ENCODE peak calls at places on chromosomes 1 and 21, in ten cellular contexts. One of them, this sample, is unnamed.

GRCh38 chr1:24191860-24192259 is 4.8 kb upstream of the IFNLR1 start:
- DNase-seq in aorta: no peak
- DNase-seq in sigmoid colon: no peak
- DNase-seq in ascending aorta: no peak
- DNase-seq in endodermal cell: no peak
- DNase-seq in testis: no peak
- DNase-seq in right cardiac atrium: no peak
- DNase-seq in fibroblast of lung: peak; percentile 68
- DNase-seq in CD8-positive, alpha-beta memory T cell: no peak
- DNase-seq in gastrocnemius medialis: no peak
- DNase-seq in this sample: no peak

GRCh38 chr1:222994506-222995229 is 148.4 kb downstream of the TLR5 start:
- DNase-seq in aorta: no peak
- DNase-seq in sigmoid colon: no peak
- DNase-seq in ascending aorta: no peak
- DNase-seq in endodermal cell: no peak
- DNase-seq in testis: no peak
- DNase-seq in right cardiac atrium: no peak
- DNase-seq in fibroblast of lung: peak; percentile 79
- DNase-seq in CD8-positive, alpha-beta memory T cell: no peak
- DNase-seq in gastrocnemius medialis: no peak
- DNase-seq in this sample: no peak

GRCh38 chr1:47229884-47230691 is 1.9 kb downstream of the TAL1 start:
- DNase-seq in aorta: no peak
- DNase-seq in sigmoid colon: no peak
- DNase-seq in ascending aorta: no peak
- DNase-seq in endodermal cell: no peak
- DNase-seq in testis: no peak
- DNase-seq in right cardiac atrium: no peak
- DNase-seq in fibroblast of lung: no peak
- DNase-seq in CD8-positive, alpha-beta memory T cell: no peak
- DNase-seq in gastrocnemius medialis: no peak
- DNase-seq in this sample: no peak

GRCh38 chr1:28296401-28297220 is 32.2 kb upstream of the MED18 start:
- DNase-seq in aorta: no peak
- DNase-seq in sigmoid colon: peak; percentile 75
- DNase-seq in ascending aorta: no peak
- DNase-seq in endodermal cell: peak; percentile 94
- DNase-seq in testis: peak; percentile 68
- DNase-seq in right cardiac atrium: peak; percentile 67
- DNase-seq in fibroblast of lung: peak; percentile 21
- DNase-seq in CD8-positive, alpha-beta memory T cell: no peak
- DNase-seq in gastrocnemius medialis: no peak
- DNase-seq in this sample: no peak

GRCh38 chr1:170807432-170807831 is 127.9 kb upstream of the MROH9 start:
- DNase-seq in aorta: no peak
- DNase-seq in sigmoid colon: no peak
- DNase-seq in ascending aorta: no peak
- DNase-seq in endodermal cell: no peak
- DNase-seq in testis: no peak
- DNase-seq in right cardiac atrium: no peak
- DNase-seq in fibroblast of lung: peak; percentile 87
- DNase-seq in CD8-positive, alpha-beta memory T cell: no peak
- DNase-seq in gastrocnemius medialis: no peak
- DNase-seq in this sample: no peak

GRCh38 chr21:27277122-27277521 is 310.2 kb upstream of the ADAMTS5 start:
- DNase-seq in aorta: no peak
- DNase-seq in sigmoid colon: no peak
- DNase-seq in ascending aorta: no peak
- DNase-seq in endodermal cell: no peak
- DNase-seq in testis: no peak
- DNase-seq in right cardiac atrium: no peak
- DNase-seq in fibroblast of lung: peak; percentile 34
- DNase-seq in CD8-positive, alpha-beta memory T cell: no peak
- DNase-seq in gastrocnemius medialis: no peak
- DNase-seq in this sample: no peak

GRCh38 chr1:18769140-18769539 is 90.3 kb downstream of the TAS1R2 start:
- DNase-seq in aorta: no peak
- DNase-seq in sigmoid colon: no peak
- DNase-seq in ascending aorta: no peak
- DNase-seq in endodermal cell: no peak
- DNase-seq in testis: no peak
- DNase-seq in right cardiac atrium: no peak
- DNase-seq in fibroblast of lung: no peak
- DNase-seq in CD8-positive, alpha-beta memory T cell: no peak
- DNase-seq in gastrocnemius medialis: no peak
- DNase-seq in this sample: no peak

GRCh38 chr1:59290173-59290954 is 6.5 kb upstream of the FGGY start:
- DNase-seq in aorta: no peak
- DNase-seq in sigmoid colon: no peak
- DNase-seq in ascending aorta: no peak
- DNase-seq in endodermal cell: peak; percentile 87
- DNase-seq in testis: no peak
- DNase-seq in right cardiac atrium: peak; percentile 67
- DNase-seq in fibroblast of lung: peak; percentile 48
- DNase-seq in CD8-positive, alpha-beta memory T cell: no peak
- DNase-seq in gastrocnemius medialis: peak; percentile 86
- DNase-seq in this sample: no peak

GRCh38 chr1:160108888-160109662 is 6.5 kb upstream of the ATP1A2 start:
- DNase-seq in aorta: no peak
- DNase-seq in sigmoid colon: no peak
- DNase-seq in ascending aorta: no peak
- DNase-seq in endodermal cell: peak; percentile 79
- DNase-seq in testis: peak; percentile 59
- DNase-seq in right cardiac atrium: no peak
- DNase-seq in fibroblast of lung: peak; percentile 33
- DNase-seq in CD8-positive, alpha-beta memory T cell: peak; percentile 22
- DNase-seq in gastrocnemius medialis: no peak
- DNase-seq in this sample: no peak

GRCh38 chr1:215569987-215570824 is 3.1 kb downstream of the KCTD3 start:
- DNase-seq in aorta: no peak
- DNase-seq in sigmoid colon: no peak
- DNase-seq in ascending aorta: no peak
- DNase-seq in endodermal cell: no peak
- DNase-seq in testis: no peak
- DNase-seq in right cardiac atrium: no peak
- DNase-seq in fibroblast of lung: peak; percentile 44
- DNase-seq in CD8-positive, alpha-beta memory T cell: no peak
- DNase-seq in gastrocnemius medialis: no peak
- DNase-seq in this sample: no peak

GRCh38 chr1:53510215-53510614 is 51.0 kb downstream of the DMRTB1 start:
- DNase-seq in aorta: no peak
- DNase-seq in sigmoid colon: no peak
- DNase-seq in ascending aorta: no peak
- DNase-seq in endodermal cell: no peak
- DNase-seq in testis: no peak
- DNase-seq in right cardiac atrium: peak; percentile 33
- DNase-seq in fibroblast of lung: no peak
- DNase-seq in CD8-positive, alpha-beta memory T cell: no peak
- DNase-seq in gastrocnemius medialis: no peak
- DNase-seq in this sample: no peak

GRCh38 chr1:98523256-98523655 is 138.3 kb upstream of the SNX7 start:
- DNase-seq in aorta: no peak
- DNase-seq in sigmoid colon: no peak
- DNase-seq in ascending aorta: no peak
- DNase-seq in endodermal cell: no peak
- DNase-seq in testis: no peak
- DNase-seq in right cardiac atrium: no peak
- DNase-seq in fibroblast of lung: peak; percentile 79
- DNase-seq in CD8-positive, alpha-beta memory T cell: no peak
- DNase-seq in gastrocnemius medialis: no peak
- DNase-seq in this sample: no peak

GRCh38 chr1:6007318-6008083 is 15.3 kb upstream of the NPHP4 start:
- DNase-seq in aorta: peak; percentile 62
- DNase-seq in sigmoid colon: no peak
- DNase-seq in ascending aorta: no peak
- DNase-seq in endodermal cell: no peak
- DNase-seq in testis: no peak
- DNase-seq in right cardiac atrium: peak; percentile 42
- DNase-seq in fibroblast of lung: peak; percentile 22
- DNase-seq in CD8-positive, alpha-beta memory T cell: no peak
- DNase-seq in gastrocnemius medialis: peak; percentile 6
- DNase-seq in this sample: peak; percentile 39

GRCh38 chr1:108199231-108199657 is 899 bp downstream of the SLC25A24 start:
- DNase-seq in aorta: no peak
- DNase-seq in sigmoid colon: no peak
- DNase-seq in ascending aorta: no peak
- DNase-seq in endodermal cell: peak; percentile 62
- DNase-seq in testis: peak; percentile 22
- DNase-seq in right cardiac atrium: no peak
- DNase-seq in fibroblast of lung: peak; percentile 50
- DNase-seq in CD8-positive, alpha-beta memory T cell: no peak
- DNase-seq in gastrocnemius medialis: no peak
- DNase-seq in this sample: no peak

GRCh38 chr1:93552751-93553455 is 105.0 kb downstream of the FNBP1L start:
- DNase-seq in aorta: no peak
- DNase-seq in sigmoid colon: no peak
- DNase-seq in ascending aorta: no peak
- DNase-seq in endodermal cell: no peak
- DNase-seq in testis: peak; percentile 55
- DNase-seq in right cardiac atrium: peak; percentile 80
- DNase-seq in fibroblast of lung: peak; percentile 86
- DNase-seq in CD8-positive, alpha-beta memory T cell: no peak
- DNase-seq in gastrocnemius medialis: no peak
- DNase-seq in this sample: no peak

GRCh38 chr1:2969870-2970291 is 51.4 kb upstream of the ACTRT2 start:
- DNase-seq in aorta: peak; percentile 58
- DNase-seq in sigmoid colon: peak; percentile 46
- DNase-seq in ascending aorta: no peak
- DNase-seq in endodermal cell: no peak
- DNase-seq in testis: no peak
- DNase-seq in right cardiac atrium: no peak
- DNase-seq in fibroblast of lung: no peak
- DNase-seq in CD8-positive, alpha-beta memory T cell: no peak
- DNase-seq in gastrocnemius medialis: no peak
- DNase-seq in this sample: no peak
- H3K9me3 ChIP-seq in aorta: no peaks in the 10 kb centered on the region
- H3K9me3 ChIP-seq in sigmoid colon: no peaks in the 10 kb centered on the region
- H3K9me3 ChIP-seq in ascending aorta: no peaks in the 10 kb centered on the region
- H3K9me3 ChIP-seq in endodermal cell: peaks cover 13% of the 10 kb centered on the region
- H3K9me3 ChIP-seq in testis: no peaks in the 10 kb centered on the region
- H3K9me3 ChIP-seq in right cardiac atrium: no peaks in the 10 kb centered on the region
- H3K9me3 ChIP-seq in fibroblast of lung: no peaks in the 10 kb centered on the region
- H3K9me3 ChIP-seq in CD8-positive, alpha-beta memory T cell: no peaks in the 10 kb centered on the region
- H3K9me3 ChIP-seq in gastrocnemius medialis: no peaks in the 10 kb centered on the region
- H3K9me3 ChIP-seq in this sample: no peaks in the 10 kb centered on the region

DNA sequence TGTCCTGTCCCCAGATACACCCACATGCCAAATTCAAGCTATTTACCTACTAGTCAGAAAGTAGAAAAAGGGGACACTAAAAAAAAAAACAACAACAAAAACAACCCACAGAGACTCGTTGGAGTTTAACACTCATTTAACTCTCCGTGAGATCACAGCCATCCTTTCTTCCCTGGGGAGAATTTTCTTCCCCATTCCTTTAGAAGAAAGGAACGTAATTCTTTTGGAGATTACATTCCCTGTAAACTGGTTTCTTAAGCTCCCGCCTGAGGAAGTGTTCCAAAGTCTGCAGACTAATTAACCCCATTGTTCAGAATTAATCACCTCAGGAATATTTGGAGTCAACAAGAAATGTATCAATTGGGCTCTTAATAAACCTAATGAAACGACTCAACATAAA is 228.2 kb upstream of the CSF3R start:
- DNase-seq in aorta: no peak
- DNase-seq in sigmoid colon: no peak
- DNase-seq in ascending aorta: no peak
- DNase-seq in endodermal cell: no peak
- DNase-seq in testis: no peak
- DNase-seq in right cardiac atrium: no peak
- DNase-seq in fibroblast of lung: no peak
- DNase-seq in CD8-positive, alpha-beta memory T cell: no peak
- DNase-seq in gastrocnemius medialis: no peak
- DNase-seq in this sample: no peak
- H3K27ac ChIP-seq in aorta: no peak overlapping the region
- H3K27ac ChIP-seq in sigmoid colon: no peak overlapping the region
- H3K27ac ChIP-seq in ascending aorta: no peak overlapping the region
- H3K27ac ChIP-seq in endodermal cell: no peak overlapping the region
- H3K27ac ChIP-seq in testis: no peak overlapping the region
- H3K27ac ChIP-seq in right cardiac atrium: no peak overlapping the region
- H3K27ac ChIP-seq in fibroblast of lung: no peak overlapping the region
- H3K27ac ChIP-seq in CD8-positive, alpha-beta memory T cell: no peak overlapping the region
- H3K27ac ChIP-seq in gastrocnemius medialis: no peak overlapping the region
- H3K27ac ChIP-seq in this sample: no peak overlapping the region

DNA sequence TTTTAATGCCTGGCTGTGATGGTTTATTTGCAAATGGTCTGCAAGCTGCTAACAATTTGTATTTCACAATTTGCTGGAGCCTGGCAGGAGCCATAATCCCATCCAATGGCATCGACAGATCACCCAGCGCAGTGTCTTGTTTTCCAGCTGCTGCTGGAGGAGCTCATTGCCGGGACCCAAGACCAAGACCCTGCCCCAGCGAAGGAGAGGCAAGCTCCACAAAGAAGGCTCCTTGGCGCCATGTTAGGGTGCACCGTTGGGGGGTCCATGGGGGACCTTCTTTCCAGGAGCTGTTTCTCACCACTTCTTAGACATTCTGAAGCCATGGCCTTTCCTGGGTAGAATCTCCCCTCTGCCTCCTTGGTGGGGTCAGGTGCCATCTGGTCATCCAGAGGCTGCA is 31.1 kb downstream of the AJAP1 start:
- DNase-seq in aorta: no peak
- DNase-seq in sigmoid colon: no peak
- DNase-seq in ascending aorta: no peak
- DNase-seq in endodermal cell: no peak
- DNase-seq in testis: no peak
- DNase-seq in right cardiac atrium: no peak
- DNase-seq in fibroblast of lung: no peak
- DNase-seq in CD8-positive, alpha-beta memory T cell: no peak
- DNase-seq in gastrocnemius medialis: no peak
- DNase-seq in this sample: no peak
- H3K9me3 ChIP-seq in aorta: peaks cover 2% of the 10 kb centered on the region
- H3K9me3 ChIP-seq in sigmoid colon: no peaks in the 10 kb centered on the region
- H3K9me3 ChIP-seq in ascending aorta: peaks cover under 1% of the 10 kb centered on the region
- H3K9me3 ChIP-seq in endodermal cell: no peaks in the 10 kb centered on the region
- H3K9me3 ChIP-seq in testis: no peaks in the 10 kb centered on the region
- H3K9me3 ChIP-seq in right cardiac atrium: no peaks in the 10 kb centered on the region
- H3K9me3 ChIP-seq in fibroblast of lung: no peaks in the 10 kb centered on the region
- H3K9me3 ChIP-seq in CD8-positive, alpha-beta memory T cell: no peaks in the 10 kb centered on the region
- H3K9me3 ChIP-seq in gastrocnemius medialis: no peaks in the 10 kb centered on the region
- H3K9me3 ChIP-seq in this sample: no peaks in the 10 kb centered on the region

DNA sequence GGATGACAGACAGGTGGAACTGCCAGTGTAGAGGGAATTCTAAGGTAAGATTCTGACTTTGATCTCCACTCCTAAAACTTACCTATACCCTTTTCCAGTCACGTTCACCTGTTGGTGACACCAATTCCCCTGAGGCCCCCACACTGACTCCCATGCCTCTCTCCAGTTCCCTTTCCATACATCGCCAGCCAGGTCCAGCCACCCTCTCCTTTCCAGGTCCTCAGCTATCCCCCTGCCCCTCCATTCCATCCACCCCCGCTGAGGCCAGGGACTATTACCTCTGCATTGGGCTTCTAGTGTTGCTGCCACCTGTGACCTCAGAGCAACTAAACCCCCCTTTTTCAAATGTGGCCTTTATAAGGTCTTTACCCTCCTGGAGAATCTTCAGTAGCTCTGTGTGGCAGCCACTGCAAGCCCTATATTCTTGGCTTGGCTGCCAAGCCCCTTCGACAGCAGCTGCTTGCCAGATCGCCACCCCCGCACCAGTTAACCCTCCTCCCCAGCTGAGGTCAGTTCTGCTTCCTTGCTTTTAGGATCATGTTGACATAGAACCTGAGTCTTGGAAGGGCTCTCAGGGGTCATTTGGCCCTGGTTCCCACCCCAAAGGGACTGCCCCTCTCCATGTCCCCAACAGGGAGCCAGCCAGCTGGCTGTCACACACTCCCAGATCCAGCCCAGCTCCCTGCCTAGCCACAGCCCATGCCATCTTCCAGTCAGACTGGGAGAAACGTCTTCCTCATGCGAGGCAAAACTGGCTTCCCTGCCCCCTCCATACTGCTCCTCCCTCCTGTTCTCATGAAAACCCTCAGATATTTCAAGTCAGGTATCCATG is 14.7 kb downstream of the CSF1 start:
- DNase-seq in aorta: no peak
- DNase-seq in sigmoid colon: no peak
- DNase-seq in ascending aorta: no peak
- DNase-seq in endodermal cell: no peak
- DNase-seq in testis: no peak
- DNase-seq in right cardiac atrium: no peak
- DNase-seq in fibroblast of lung: no peak
- DNase-seq in CD8-positive, alpha-beta memory T cell: no peak
- DNase-seq in gastrocnemius medialis: no peak
- DNase-seq in this sample: no peak
- H3K27ac ChIP-seq in aorta: no peak overlapping the region
- H3K27ac ChIP-seq in sigmoid colon: peak overlapping the region; percentile 83
- H3K27ac ChIP-seq in ascending aorta: peak overlapping the region; percentile 49
- H3K27ac ChIP-seq in endodermal cell: no peak overlapping the region
- H3K27ac ChIP-seq in testis: no peak overlapping the region
- H3K27ac ChIP-seq in right cardiac atrium: no peak overlapping the region
- H3K27ac ChIP-seq in fibroblast of lung: no peak overlapping the region
- H3K27ac ChIP-seq in CD8-positive, alpha-beta memory T cell: no peak overlapping the region
- H3K27ac ChIP-seq in gastrocnemius medialis: peak overlapping the region; percentile 85
- H3K27ac ChIP-seq in this sample: no peak overlapping the region

This sample was measured in tibial artery.